ENCODE peak calls at places on chromosome 16, in five cellular contexts. F is NCI-H510A, W is neuronal stem cell, K is left ventricle myocardium superior, M is RPMI7951. Q is an unnamed sample.
A peak's percentile ranks its signal among the peaks of the same experiment; 100 is the strongest.

GRCh38 chr16:4615389-4616046 is 830 bp upstream of the UBALD1 start:
- DNase-seq in F (no peak), W (no peak), K (peak; percentile 56), M (no peak), Q (no peak)

GRCh38 chr16:65117701-65118448 is 4.0 kb downstream of the CDH11 start:
- DNase-seq in F (no peak), W (peak; percentile 63), K (peak; percentile 62), M (peak; percentile 84), Q (peak; percentile 64)

GRCh38 chr16:89709166-89709565 is 7.7 kb upstream of the SPATA2L start:
- DNase-seq in F (no peak), W (no peak), K (no peak), M (no peak), Q (no peak)

GRCh38 chr16:3769942-3770341 is 52.6 kb upstream of the TRAP1 start:
- DNase-seq in F (no peak), W (no peak), K (no peak), M (no peak), Q (no peak)

GRCh38 chr16:4212934-4213296 is 29.0 kb downstream of the SRL start:
- DNase-seq in F (no peak), W (no peak), K (no peak), M (peak; percentile 11), Q (no peak)

GRCh38 chr16:87824991-87825841 is 44.1 kb downstream of the SLC7A5 start:
- DNase-seq in F (no peak), W (no peak), K (no peak), M (no peak), Q (no peak)

GRCh38 chr16:23959069-23959800 is 123.5 kb downstream of the PRKCB start:
- DNase-seq in F (no peak), W (no peak), K (no peak), M (no peak), Q (no peak)

GRCh38 chr16:58336332-58337089 is 41.7 kb upstream of the PRSS54 start:
- DNase-seq in F (no peak), W (peak; percentile 89), K (peak; percentile 91), M (peak; percentile 63), Q (peak; percentile 20)

GRCh38 chr16:11059588-11059987 is 115.2 kb downstream of the CLEC16A start:
- DNase-seq in F (no peak), W (no peak), K (no peak), M (no peak), Q (no peak)

GRCh38 chr16:24771779-24772157 is 42.3 kb downstream of the TNRC6A start:
- DNase-seq in F (no peak), W (no peak), K (no peak), M (no peak), Q (no peak)

GRCh38 chr16:16972831-16973230 is 497.9 kb downstream of the XYLT1 start:
- DNase-seq in F (no peak), W (no peak), K (no peak), M (no peak), Q (no peak)

GRCh38 chr16:17072104-17072503 is 398.7 kb downstream of the XYLT1 start:
- DNase-seq in F (no peak), W (no peak), K (no peak), M (peak; percentile 6), Q (no peak)

GRCh38 chr16:74107795-74108610 is 188.6 kb upstream of the PSMD7 start:
- DNase-seq in F (no peak), W (peak; percentile 39), K (no peak), M (peak; percentile 44), Q (no peak)

GRCh38 chr16:57797526-57798266 is 4.6 kb downstream of the KIFC3 start:
- DNase-seq in F (peak; percentile 58), W (no peak), K (peak; percentile 62), M (no peak), Q (no peak)

GRCh38 chr16:50099957-50100648 is 34.3 kb downstream of the HEATR3 start:
- DNase-seq in F (peak; percentile 59), W (no peak), K (no peak), M (no peak), Q (no peak)

GRCh38 chr16:83792391-83792790 is 15.4 kb upstream of the HSBP1 start:
- DNase-seq in F (no peak), W (no peak), K (no peak), M (no peak), Q (no peak)

GRCh38 chr16:66480265-66481080 is 53.4 kb downstream of the BEAN1 start:
- DNase-seq in F (no peak), W (no peak), K (peak; percentile 36), M (no peak), Q (no peak)

GRCh38 chr16:57883953-57884654 is 81.8 kb upstream of the KIFC3 start:
- DNase-seq in F (no peak), W (no peak), K (no peak), M (no peak), Q (no peak)

GRCh38 chr16:27748868-27749546 is 199.1 kb downstream of the KATNIP start:
- DNase-seq in F (peak; percentile 34), W (no peak), K (no peak), M (peak; percentile 77), Q (peak; percentile 38)

GRCh38 chr16:13070268-13070667 is 168.9 kb downstream of the SHISA9 start:
- DNase-seq in F (no peak), W (peak; percentile 88), K (no peak), M (no peak), Q (no peak)

GRCh38 chr16:77974883-77975282 is 47.5 kb upstream of the CLEC3A start:
- DNase-seq in F (no peak), W (peak; percentile 20), K (no peak), M (no peak), Q (no peak)

Q was measured in AG09319.